ENCODE peak calls at places on chromosomes 2 and 18, in six cellular contexts. M is fibroblast of mammary gland, U is endothelial cell, N is H9, X is pancreas, R is IMR-90. P is an unnamed sample.

GRCh38 chr2:152038451-152038958 is 60.3 kb downstream of the CACNB4 start:
- DNase-seq in M (no peak), U (peak; percentile 18), N (no peak), X (no peak), R (no peak), P (peak; percentile 28)

GRCh38 chr2:237072067-237072931 is 13.4 kb upstream of the COPS8 start:
- DNase-seq in M (peak; percentile 73), U (peak; percentile 88), N (peak; percentile 71), X (peak; percentile 76), R (peak; percentile 61), P (peak; percentile 92)

GRCh38 chr2:46989491-46990230 is 74.1 kb upstream of the MCFD2 start:
- DNase-seq in M (no peak), U (no peak), N (no peak), X (no peak), R (no peak), P (no peak)

GRCh38 chr2:119372778-119373568 is 6.2 kb downstream of the DBI start:
- DNase-seq in M (no peak), U (no peak), N (no peak), X (no peak), R (no peak), P (no peak)

GRCh38 chr2:169069341-169069740 is at the start of gene DHRS9:
- DNase-seq in M (peak; percentile 92), U (no peak), N (no peak), X (no peak), R (peak; percentile 7), P (no peak)

GRCh38 chr2:144503221-144503620 is 16.7 kb downstream of the ZEB2 start:
- DNase-seq in M (no peak), U (no peak), N (no peak), X (no peak), R (no peak), P (no peak)

GRCh38 chr2:136764397-136765255 is 719 bp upstream of the THSD7B start:
- DNase-seq in M (no peak), U (peak; percentile 15), N (peak; percentile 79), X (no peak), R (no peak), P (peak; percentile 49)

GRCh38 chr2:224802407-224802806 is 86.2 kb upstream of the CCDC195 start:
- DNase-seq in M (peak; percentile 52), U (no peak), N (peak; percentile 31), X (no peak), R (peak; percentile 55), P (no peak)

GRCh38 chr2:11213090-11213638 is 57.9 kb downstream of the SLC66A3 start:
- DNase-seq in M (peak; percentile 80), U (no peak), N (no peak), X (no peak), R (peak; percentile 61), P (no peak)

GRCh38 chr2:17470855-17471641 is 47.2 kb downstream of the RAD51AP2 start:
- DNase-seq in M (peak; percentile 51), U (no peak), N (peak; percentile 60), X (no peak), R (peak; percentile 40), P (peak; percentile 31)

GRCh38 chr2:127053731-127054603 is 53.0 kb downstream of the BIN1 start:
- DNase-seq in M (peak; percentile 48), U (no peak), N (no peak), X (no peak), R (no peak), P (peak; percentile 16)

GRCh38 chr2:99431587-99432275 is 58.1 kb downstream of the REV1 start:
- DNase-seq in M (no peak), U (no peak), N (no peak), X (no peak), R (peak; percentile 52), P (no peak)

GRCh38 chr18:63617049-63617995 is 26.7 kb downstream of the SERPINB4 start:
- DNase-seq in M (no peak), U (no peak), N (no peak), X (no peak), R (no peak), P (no peak)

DNA sequence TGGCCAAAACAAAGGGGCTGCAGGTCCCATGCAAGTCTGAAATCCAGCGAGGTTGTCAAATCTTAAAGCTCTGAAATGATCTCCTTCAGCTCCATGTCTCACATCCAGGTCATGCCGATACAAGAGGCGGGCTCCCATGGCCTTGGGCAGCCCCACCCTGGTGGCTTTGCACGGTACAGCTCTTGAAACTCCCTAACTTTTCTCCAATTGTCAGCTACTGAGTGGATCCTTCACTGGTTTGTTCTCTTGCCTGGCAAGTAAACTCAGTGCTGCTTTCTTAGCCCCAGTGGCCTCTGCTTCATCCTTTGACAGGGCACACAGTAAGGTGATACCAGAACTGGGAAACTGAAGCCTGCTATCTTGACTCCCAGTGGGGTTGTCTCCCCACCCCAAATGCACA is 26.3 kb downstream of the SERPINB13 start:
- DNase-seq in M (no peak), U (no peak), N (no peak), X (no peak), R (no peak), P (no peak)
- TF ChIP-seq CTCF in M (no peak), U (no peak), N (no peak), X (no peak), R (no peak), P (no peak)

GRCh38 chr2:27100036-27100435 is 13.5 kb downstream of the KHK start:
- DNase-seq in M (no peak), U (no peak), N (no peak), X (no peak), R (no peak), P (no peak)
- TF ChIP-seq CTCF in M (no peak), U (no peak), N (no peak), X (no peak), R (no peak), P (no peak)

DNA sequence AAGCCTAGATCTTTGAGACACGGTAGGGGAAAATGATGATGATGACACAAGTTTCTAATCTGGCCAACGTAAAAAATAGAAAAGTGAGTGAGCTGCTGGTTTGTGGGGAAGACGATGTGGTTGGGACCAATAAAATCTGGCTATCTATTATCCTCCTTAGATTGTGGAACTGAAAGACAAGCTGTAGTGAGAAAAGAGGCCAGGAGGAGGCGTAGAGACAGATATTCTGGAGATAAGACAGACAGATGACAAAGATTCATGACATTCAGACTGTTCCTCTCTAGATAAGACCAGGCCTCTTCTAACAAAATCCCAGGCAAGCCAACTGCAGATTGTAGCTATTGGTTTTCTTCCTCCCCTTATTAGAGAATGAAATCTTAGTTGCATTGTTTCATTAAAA is 376.3 kb upstream of the UBE2E3 start:
- DNase-seq in M (peak; percentile 32), U (peak; percentile 22), N (no peak), X (no peak), R (peak; percentile 15), P (no peak)
- TF ChIP-seq CTCF in M (peak; percentile 38), U (no peak), N (peak; percentile 70), X (no peak), R (peak; percentile 25), P (peak; percentile 26)

GRCh38 chr2:232809349-232810124 is 33.2 kb upstream of the KCNJ13 start:
- DNase-seq in M (no peak), U (no peak), N (no peak), X (no peak), R (no peak), P (no peak)
- TF ChIP-seq CTCF in M (no peak), U (no peak), N (no peak), X (no peak), R (no peak), P (no peak)